ENCODE peak calls at places on chromosome 5, in ten cellular contexts. N is posterior vena cava, C is NCI-H2081, R is GM12878, V is cardiac muscle cell, B is psoas muscle, Y is NCI-H510A treated with DMSO at 0.1 percent for 48 hours, S is foreskin fibroblast, W is bronchial epithelial cell, M is uterus. L is an unnamed sample.

GRCh38 chr5:172347653-172348052 is 64.1 kb upstream of the UBTD2 start:
- DNase-seq in W (no peak), V (no peak), B (no peak), Y (no peak), C (no peak), S (no peak), R (no peak), N (peak; percentile 44), M (no peak), L (no peak)

GRCh38 chr5:127425037-127425436 is 92.4 kb upstream of the PRRC1 start:
- DNase-seq in V (peak; percentile 60), M (no peak), R (no peak), C (no peak), B (no peak), Y (no peak), N (no peak), S (no peak), W (no peak), L (peak; percentile 50)

GRCh38 chr5:111562566-111562965 is 50.2 kb upstream of the STARD4 start:
- DNase-seq in V (no peak), W (no peak), C (no peak), R (no peak), N (no peak), S (no peak), Y (no peak), B (no peak), M (no peak), L (no peak)

GRCh38 chr5:57745029-57745428 is 262.4 kb upstream of the ACTBL2 start:
- DNase-seq in W (no peak), M (no peak), C (no peak), N (no peak), Y (no peak), B (no peak), S (no peak), V (no peak), R (no peak), L (no peak)

GRCh38 chr5:170896779-170897178 is 35.0 kb downstream of the RANBP17 start:
- DNase-seq in N (peak; percentile 70), V (peak; percentile 28), C (no peak), W (no peak), Y (no peak), R (no peak), B (no peak), S (peak; percentile 42), M (no peak), L (peak; percentile 47)

GRCh38 chr5:159741829-159742228 is 174.5 kb upstream of the ADRA1B start:
- DNase-seq in B (no peak), V (no peak), N (no peak), M (no peak), W (no peak), R (no peak), Y (no peak), C (no peak), S (no peak), L (no peak)

GRCh38 chr5:111254613-111255012 is 30.4 kb downstream of the CAMK4 start:
- DNase-seq in Y (no peak), B (no peak), V (no peak), C (no peak), N (no peak), M (no peak), R (peak; percentile 95), W (no peak), S (no peak), L (peak; percentile 8)

GRCh38 chr5:157442989-157443619 is 16.9 kb upstream of the NIPAL4 start:
- DNase-seq in M (no peak), N (no peak), Y (no peak), V (no peak), W (no peak), B (no peak), S (no peak), R (no peak), C (peak; percentile 68), L (no peak)

GRCh38 chr5:117054808-117055398 is 480.3 kb upstream of the SEMA6A start:
- DNase-seq in S (no peak), Y (no peak), B (no peak), C (peak; percentile 68), W (no peak), V (no peak), R (no peak), M (no peak), N (no peak), L (no peak)

GRCh38 chr5:55577353-55578060 is 42.7 kb upstream of the PLPP1 start:
- DNase-seq in W (peak; percentile 78), R (no peak), N (no peak), M (peak; percentile 53), Y (no peak), C (no peak), S (no peak), B (peak; percentile 27), V (no peak), L (no peak)

GRCh38 chr5:119187776-119188529 is 117.1 kb downstream of the DMXL1 start:
- DNase-seq in Y (no peak), R (no peak), C (no peak), V (no peak), S (no peak), N (no peak), B (no peak), M (no peak), W (no peak), L (no peak)

GRCh38 chr5:78754655-78755054 is 106.1 kb upstream of the LHFPL2 start:
- DNase-seq in C (no peak), V (no peak), M (no peak), W (no peak), R (no peak), N (no peak), Y (no peak), B (no peak), S (no peak), L (no peak)

GRCh38 chr5:108749130-108749861 is 1.6 kb downstream of the FER start:
- DNase-seq in R (no peak), B (no peak), V (peak; percentile 89), N (no peak), S (no peak), W (peak; percentile 22), M (peak; percentile 80), Y (no peak), C (no peak), L (peak; percentile 38)

GRCh38 chr5:132237141-132237540 is 9.5 kb upstream of the P4HA2 start:
- DNase-seq in M (peak; percentile 9), C (no peak), V (no peak), S (no peak), R (no peak), Y (no peak), W (no peak), B (no peak), N (peak; percentile 57), L (no peak)

GRCh38 chr5:137206030-137206715 is 293.0 kb downstream of the SPOCK1 start:
- DNase-seq in R (no peak), V (peak; percentile 72), C (no peak), B (no peak), W (peak; percentile 81), Y (no peak), N (no peak), S (no peak), M (no peak), L (peak; percentile 54)

GRCh38 chr5:55101556-55102276 is 730 bp upstream of the GZMA start:
- DNase-seq in R (no peak), B (no peak), C (no peak), S (no peak), N (no peak), V (no peak), Y (peak; percentile 15), W (no peak), M (no peak), L (no peak)

GRCh38 chr5:54867310-54867944 is 118.0 kb downstream of the ESM1 start:
- DNase-seq in N (no peak), S (peak; percentile 26), B (no peak), R (no peak), M (no peak), V (peak; percentile 77), C (peak; percentile 14), W (peak; percentile 63), Y (peak; percentile 32), L (peak; percentile 56)

GRCh38 chr5:123670981-123671557 is 159.1 kb downstream of the CSNK1G3 start:
- DNase-seq in Y (peak; percentile 48), C (peak; percentile 50), V (peak; percentile 68), M (peak; percentile 46), N (no peak), B (peak; percentile 19), R (no peak), W (peak; percentile 44), S (peak; percentile 22), L (peak; percentile 57)

GRCh38 chr5:38473008-38473407 is 83.4 kb downstream of the LIFR start:
- DNase-seq in B (no peak), M (peak; percentile 58), C (peak; percentile 89), R (no peak), Y (peak; percentile 27), W (peak; percentile 10), N (peak; percentile 44), V (no peak), S (no peak), L (no peak)

GRCh38 chr5:138109463-138110265 is 25.8 kb downstream of the WNT8A start:
- DNase-seq in M (no peak), R (no peak), B (no peak), Y (no peak), S (peak; percentile 9), W (peak; percentile 17), N (no peak), C (no peak), V (no peak), L (peak; percentile 33)

GRCh38 chr5:72850113-72850512 is 33.7 kb downstream of the TNPO1 start:
- DNase-seq in R (no peak), N (no peak), V (no peak), C (no peak), M (no peak), W (no peak), B (no peak), S (no peak), Y (no peak), L (no peak)

GRCh38 chr5:54390015-54390414 is 65.5 kb upstream of the HSPB3 start:
- DNase-seq in B (no peak), C (peak; percentile 90), M (no peak), W (peak; percentile 99), N (no peak), Y (peak; percentile 56), S (peak; percentile 92), V (no peak), R (no peak), L (peak; percentile 95)

GRCh38 chr5:147690595-147690994 is 91.9 kb downstream of the JAKMIP2 start:
- DNase-seq in M (no peak), C (peak; percentile 17), V (peak; percentile 37), B (no peak), S (no peak), Y (peak; percentile 9), N (no peak), W (peak; percentile 62), R (no peak), L (no peak)

GRCh38 chr5:98309785-98310566 is 463.5 kb upstream of the RGMB start:
- DNase-seq in W (peak; percentile 99), N (no peak), R (peak; percentile 30), Y (no peak), M (no peak), V (no peak), C (peak; percentile 56), B (no peak), S (peak; percentile 99), L (peak; percentile 99)

GRCh38 chr5:139636207-139636792 is 11.8 kb upstream of the CXXC5 start:
- DNase-seq in Y (peak; percentile 44), M (no peak), W (peak; percentile 62), V (no peak), S (no peak), C (peak; percentile 43), N (peak; percentile 56), R (peak; percentile 97), B (no peak), L (no peak)

GRCh38 chr5:89994266-89994665 is 415.3 kb downstream of the CETN3 start:
- DNase-seq in B (no peak), S (peak; percentile 2), M (no peak), W (peak; percentile 7), N (no peak), C (no peak), R (no peak), Y (no peak), V (no peak), L (no peak)

GRCh38 chr5:89703799-89704198 is 705.8 kb downstream of the CETN3 start:
- DNase-seq in N (no peak), W (no peak), M (no peak), B (no peak), V (peak; percentile 52), Y (no peak), S (no peak), C (no peak), R (no peak), L (no peak)

GRCh38 chr5:17463653-17464052 is 34.4 kb upstream of the TAF11L2 start:
- DNase-seq in V (peak; percentile 13), R (no peak), Y (no peak), N (no peak), B (no peak), C (no peak), W (no peak), S (no peak), M (no peak), L (no peak)

L was measured in EL.